ENCODE peak calls at places on chromosomes 7 and 10, in ten cellular contexts. One of them, this sample, is unnamed.

GRCh38 chr7:137354361-137354760 is 10.8 kb upstream of the PTN start:
- DNase-seq in stimulated activated CD4-positive, alpha-beta T cell treated with anti-CD3 and anti-CD28 coated beads, Interleukin-2, amount 100 ng/mL, for 48 hours: no peak
- DNase-seq in stimulated activated naive B cell treated with anti-CD40 and anti-IgM and Interleukin-4, amounts not matched to agents 10 μg/mL and 1 μg/mL and 100 μg/mL, for 72 hours: no peak
- DNase-seq in effector memory CD4-positive, alpha-beta T cell: no peak
- DNase-seq in nucleus accumbens: peak; percentile 20
- DNase-seq in COR-L47: peak; percentile 91
- DNase-seq in activated gamma-delta T cell: no peak
- DNase-seq in astrocyte of the spinal cord: peak; percentile 72
- DNase-seq in hepatic stellate cell: peak; percentile 7
- DNase-seq in M059J: peak; percentile 55
- DNase-seq in this sample: peak; percentile 98

GRCh38 chr7:154881046-154881445 is 121.9 kb downstream of the PAXIP1 start:
- DNase-seq in nucleus accumbens: no peak
- DNase-seq in stimulated activated CD4-positive, alpha-beta T cell treated with anti-CD3 and anti-CD28 coated beads, Interleukin-2, amount 100 ng/mL, for 48 hours: no peak
- DNase-seq in effector memory CD4-positive, alpha-beta T cell: no peak
- DNase-seq in astrocyte of the spinal cord: no peak
- DNase-seq in M059J: no peak
- DNase-seq in COR-L47: no peak
- DNase-seq in hepatic stellate cell: no peak
- DNase-seq in stimulated activated naive B cell treated with anti-CD40 and anti-IgM and Interleukin-4, amounts not matched to agents 10 μg/mL and 1 μg/mL and 100 μg/mL, for 72 hours: no peak
- DNase-seq in activated gamma-delta T cell: no peak
- DNase-seq in this sample: no peak

GRCh38 chr7:89029864-89030263 is 234.3 kb upstream of the TEX47 start:
- DNase-seq in activated gamma-delta T cell: no peak
- DNase-seq in M059J: peak; percentile 10
- DNase-seq in stimulated activated CD4-positive, alpha-beta T cell treated with anti-CD3 and anti-CD28 coated beads, Interleukin-2, amount 100 ng/mL, for 48 hours: no peak
- DNase-seq in stimulated activated naive B cell treated with anti-CD40 and anti-IgM and Interleukin-4, amounts not matched to agents 10 μg/mL and 1 μg/mL and 100 μg/mL, for 72 hours: no peak
- DNase-seq in effector memory CD4-positive, alpha-beta T cell: no peak
- DNase-seq in COR-L47: no peak
- DNase-seq in astrocyte of the spinal cord: peak; percentile 76
- DNase-seq in nucleus accumbens: no peak
- DNase-seq in hepatic stellate cell: no peak
- DNase-seq in this sample: no peak

GRCh38 chr7:34759477-34760125 is 101.6 kb downstream of the NPSR1 start:
- DNase-seq in M059J: peak; percentile 54
- DNase-seq in hepatic stellate cell: peak; percentile 12
- DNase-seq in stimulated activated naive B cell treated with anti-CD40 and anti-IgM and Interleukin-4, amounts not matched to agents 10 μg/mL and 1 μg/mL and 100 μg/mL, for 72 hours: no peak
- DNase-seq in astrocyte of the spinal cord: peak; percentile 57
- DNase-seq in COR-L47: peak; percentile 4
- DNase-seq in activated gamma-delta T cell: no peak
- DNase-seq in nucleus accumbens: no peak
- DNase-seq in stimulated activated CD4-positive, alpha-beta T cell treated with anti-CD3 and anti-CD28 coated beads, Interleukin-2, amount 100 ng/mL, for 48 hours: no peak
- DNase-seq in effector memory CD4-positive, alpha-beta T cell: no peak
- DNase-seq in this sample: peak; percentile 3

GRCh38 chr10:79926037-79926436 is 22.9 kb downstream of the SFTPD start:
- DNase-seq in stimulated activated naive B cell treated with anti-CD40 and anti-IgM and Interleukin-4, amounts not matched to agents 10 μg/mL and 1 μg/mL and 100 μg/mL, for 72 hours: no peak
- DNase-seq in COR-L47: no peak
- DNase-seq in effector memory CD4-positive, alpha-beta T cell: no peak
- DNase-seq in astrocyte of the spinal cord: no peak
- DNase-seq in hepatic stellate cell: no peak
- DNase-seq in M059J: no peak
- DNase-seq in stimulated activated CD4-positive, alpha-beta T cell treated with anti-CD3 and anti-CD28 coated beads, Interleukin-2, amount 100 ng/mL, for 48 hours: no peak
- DNase-seq in nucleus accumbens: no peak
- DNase-seq in activated gamma-delta T cell: no peak
- DNase-seq in this sample: no peak

GRCh38 chr10:34124522-34125035 is 690.5 kb downstream of the PARD3 start:
- DNase-seq in activated gamma-delta T cell: no peak
- DNase-seq in effector memory CD4-positive, alpha-beta T cell: no peak
- DNase-seq in COR-L47: no peak
- DNase-seq in hepatic stellate cell: no peak
- DNase-seq in stimulated activated CD4-positive, alpha-beta T cell treated with anti-CD3 and anti-CD28 coated beads, Interleukin-2, amount 100 ng/mL, for 48 hours: no peak
- DNase-seq in stimulated activated naive B cell treated with anti-CD40 and anti-IgM and Interleukin-4, amounts not matched to agents 10 μg/mL and 1 μg/mL and 100 μg/mL, for 72 hours: no peak
- DNase-seq in M059J: peak; percentile 91
- DNase-seq in nucleus accumbens: no peak
- DNase-seq in astrocyte of the spinal cord: peak; percentile 70
- DNase-seq in this sample: no peak

GRCh38 chr10:80471715-80472233 is 17.7 kb downstream of the TSPAN14 start:
- DNase-seq in stimulated activated naive B cell treated with anti-CD40 and anti-IgM and Interleukin-4, amounts not matched to agents 10 μg/mL and 1 μg/mL and 100 μg/mL, for 72 hours: peak; percentile 39
- DNase-seq in effector memory CD4-positive, alpha-beta T cell: no peak
- DNase-seq in activated gamma-delta T cell: no peak
- DNase-seq in astrocyte of the spinal cord: no peak
- DNase-seq in nucleus accumbens: no peak
- DNase-seq in M059J: peak; percentile 28
- DNase-seq in stimulated activated CD4-positive, alpha-beta T cell treated with anti-CD3 and anti-CD28 coated beads, Interleukin-2, amount 100 ng/mL, for 48 hours: no peak
- DNase-seq in hepatic stellate cell: no peak
- DNase-seq in COR-L47: no peak
- DNase-seq in this sample: no peak

GRCh38 chr10:6737758-6738463 is 157.8 kb upstream of the PRKCQ start:
- DNase-seq in M059J: peak; percentile 47
- DNase-seq in activated gamma-delta T cell: no peak
- DNase-seq in effector memory CD4-positive, alpha-beta T cell: no peak
- DNase-seq in stimulated activated naive B cell treated with anti-CD40 and anti-IgM and Interleukin-4, amounts not matched to agents 10 μg/mL and 1 μg/mL and 100 μg/mL, for 72 hours: no peak
- DNase-seq in hepatic stellate cell: no peak
- DNase-seq in stimulated activated CD4-positive, alpha-beta T cell treated with anti-CD3 and anti-CD28 coated beads, Interleukin-2, amount 100 ng/mL, for 48 hours: no peak
- DNase-seq in astrocyte of the spinal cord: peak; percentile 42
- DNase-seq in COR-L47: no peak
- DNase-seq in nucleus accumbens: no peak
- DNase-seq in this sample: no peak

GRCh38 chr7:106659369-106659962 is 1.5 kb downstream of the CCDC71L start:
- DNase-seq in hepatic stellate cell: no peak
- DNase-seq in stimulated activated CD4-positive, alpha-beta T cell treated with anti-CD3 and anti-CD28 coated beads, Interleukin-2, amount 100 ng/mL, for 48 hours: no peak
- DNase-seq in activated gamma-delta T cell: no peak
- DNase-seq in M059J: peak; percentile 70
- DNase-seq in nucleus accumbens: no peak
- DNase-seq in effector memory CD4-positive, alpha-beta T cell: no peak
- DNase-seq in astrocyte of the spinal cord: peak; percentile 14
- DNase-seq in stimulated activated naive B cell treated with anti-CD40 and anti-IgM and Interleukin-4, amounts not matched to agents 10 μg/mL and 1 μg/mL and 100 μg/mL, for 72 hours: no peak
- DNase-seq in COR-L47: no peak
- DNase-seq in this sample: no peak

GRCh38 chr10:102268333-102268999 is 23.1 kb downstream of the GBF1 start:
- DNase-seq in stimulated activated CD4-positive, alpha-beta T cell treated with anti-CD3 and anti-CD28 coated beads, Interleukin-2, amount 100 ng/mL, for 48 hours: no peak
- DNase-seq in astrocyte of the spinal cord: peak; percentile 45
- DNase-seq in effector memory CD4-positive, alpha-beta T cell: no peak
- DNase-seq in hepatic stellate cell: no peak
- DNase-seq in activated gamma-delta T cell: no peak
- DNase-seq in nucleus accumbens: no peak
- DNase-seq in M059J: no peak
- DNase-seq in COR-L47: no peak
- DNase-seq in stimulated activated naive B cell treated with anti-CD40 and anti-IgM and Interleukin-4, amounts not matched to agents 10 μg/mL and 1 μg/mL and 100 μg/mL, for 72 hours: no peak
- DNase-seq in this sample: no peak

GRCh38 chr7:159038066-159038465 is 106.6 kb downstream of the VIPR2 start:
- DNase-seq in nucleus accumbens: no peak
- DNase-seq in COR-L47: no peak
- DNase-seq in hepatic stellate cell: no peak
- DNase-seq in stimulated activated CD4-positive, alpha-beta T cell treated with anti-CD3 and anti-CD28 coated beads, Interleukin-2, amount 100 ng/mL, for 48 hours: no peak
- DNase-seq in effector memory CD4-positive, alpha-beta T cell: no peak
- DNase-seq in activated gamma-delta T cell: no peak
- DNase-seq in M059J: no peak
- DNase-seq in astrocyte of the spinal cord: no peak
- DNase-seq in stimulated activated naive B cell treated with anti-CD40 and anti-IgM and Interleukin-4, amounts not matched to agents 10 μg/mL and 1 μg/mL and 100 μg/mL, for 72 hours: no peak
- DNase-seq in this sample: no peak

GRCh38 chr10:9289811-9290210 is 1235.3 kb downstream of the GATA3 start:
- DNase-seq in stimulated activated naive B cell treated with anti-CD40 and anti-IgM and Interleukin-4, amounts not matched to agents 10 μg/mL and 1 μg/mL and 100 μg/mL, for 72 hours: no peak
- DNase-seq in hepatic stellate cell: no peak
- DNase-seq in activated gamma-delta T cell: no peak
- DNase-seq in COR-L47: no peak
- DNase-seq in stimulated activated CD4-positive, alpha-beta T cell treated with anti-CD3 and anti-CD28 coated beads, Interleukin-2, amount 100 ng/mL, for 48 hours: no peak
- DNase-seq in M059J: no peak
- DNase-seq in nucleus accumbens: no peak
- DNase-seq in effector memory CD4-positive, alpha-beta T cell: no peak
- DNase-seq in astrocyte of the spinal cord: no peak
- DNase-seq in this sample: no peak

GRCh38 chr7:146654048-146654447 is 537.4 kb downstream of the CNTNAP2 start:
- DNase-seq in nucleus accumbens: no peak
- DNase-seq in stimulated activated CD4-positive, alpha-beta T cell treated with anti-CD3 and anti-CD28 coated beads, Interleukin-2, amount 100 ng/mL, for 48 hours: no peak
- DNase-seq in effector memory CD4-positive, alpha-beta T cell: no peak
- DNase-seq in COR-L47: peak; percentile 74
- DNase-seq in M059J: no peak
- DNase-seq in astrocyte of the spinal cord: peak; percentile 73
- DNase-seq in hepatic stellate cell: no peak
- DNase-seq in activated gamma-delta T cell: no peak
- DNase-seq in stimulated activated naive B cell treated with anti-CD40 and anti-IgM and Interleukin-4, amounts not matched to agents 10 μg/mL and 1 μg/mL and 100 μg/mL, for 72 hours: no peak
- DNase-seq in this sample: peak; percentile 26

GRCh38 chr10:44384601-44385422 is at the start of gene CXCL12:
- DNase-seq in stimulated activated naive B cell treated with anti-CD40 and anti-IgM and Interleukin-4, amounts not matched to agents 10 μg/mL and 1 μg/mL and 100 μg/mL, for 72 hours: no peak
- DNase-seq in COR-L47: no peak
- DNase-seq in M059J: no peak
- DNase-seq in astrocyte of the spinal cord: peak; percentile 18
- DNase-seq in nucleus accumbens: no peak
- DNase-seq in effector memory CD4-positive, alpha-beta T cell: no peak
- DNase-seq in hepatic stellate cell: peak; percentile 73
- DNase-seq in activated gamma-delta T cell: no peak
- DNase-seq in stimulated activated CD4-positive, alpha-beta T cell treated with anti-CD3 and anti-CD28 coated beads, Interleukin-2, amount 100 ng/mL, for 48 hours: no peak
- DNase-seq in this sample: no peak

GRCh38 chr7:146701166-146701565 is 584.6 kb downstream of the CNTNAP2 start:
- DNase-seq in hepatic stellate cell: no peak
- DNase-seq in astrocyte of the spinal cord: peak; percentile 2
- DNase-seq in stimulated activated naive B cell treated with anti-CD40 and anti-IgM and Interleukin-4, amounts not matched to agents 10 μg/mL and 1 μg/mL and 100 μg/mL, for 72 hours: no peak
- DNase-seq in effector memory CD4-positive, alpha-beta T cell: no peak
- DNase-seq in activated gamma-delta T cell: no peak
- DNase-seq in stimulated activated CD4-positive, alpha-beta T cell treated with anti-CD3 and anti-CD28 coated beads, Interleukin-2, amount 100 ng/mL, for 48 hours: no peak
- DNase-seq in COR-L47: peak; percentile 47
- DNase-seq in M059J: no peak
- DNase-seq in nucleus accumbens: no peak
- DNase-seq in this sample: peak; percentile 81

GRCh38 chr10:111186385-111186784 is 109.6 kb downstream of the ADRA2A start:
- DNase-seq in nucleus accumbens: no peak
- DNase-seq in M059J: no peak
- DNase-seq in activated gamma-delta T cell: no peak
- DNase-seq in effector memory CD4-positive, alpha-beta T cell: no peak
- DNase-seq in hepatic stellate cell: no peak
- DNase-seq in COR-L47: no peak
- DNase-seq in stimulated activated CD4-positive, alpha-beta T cell treated with anti-CD3 and anti-CD28 coated beads, Interleukin-2, amount 100 ng/mL, for 48 hours: no peak
- DNase-seq in stimulated activated naive B cell treated with anti-CD40 and anti-IgM and Interleukin-4, amounts not matched to agents 10 μg/mL and 1 μg/mL and 100 μg/mL, for 72 hours: no peak
- DNase-seq in astrocyte of the spinal cord: no peak
- DNase-seq in this sample: no peak

GRCh38 chr7:76054129-76055120 is 6.5 kb downstream of the MDH2 start:
- DNase-seq in activated gamma-delta T cell: no peak
- DNase-seq in astrocyte of the spinal cord: peak; percentile 19
- DNase-seq in effector memory CD4-positive, alpha-beta T cell: no peak
- DNase-seq in stimulated activated naive B cell treated with anti-CD40 and anti-IgM and Interleukin-4, amounts not matched to agents 10 μg/mL and 1 μg/mL and 100 μg/mL, for 72 hours: no peak
- DNase-seq in nucleus accumbens: no peak
- DNase-seq in hepatic stellate cell: peak; percentile 37
- DNase-seq in stimulated activated CD4-positive, alpha-beta T cell treated with anti-CD3 and anti-CD28 coated beads, Interleukin-2, amount 100 ng/mL, for 48 hours: no peak
- DNase-seq in COR-L47: peak; percentile 82
- DNase-seq in M059J: peak; percentile 83
- DNase-seq in this sample: no peak

GRCh38 chr10:50291261-50291850 is 40.0 kb upstream of the ASAH2 start:
- DNase-seq in M059J: peak; percentile 22
- DNase-seq in stimulated activated naive B cell treated with anti-CD40 and anti-IgM and Interleukin-4, amounts not matched to agents 10 μg/mL and 1 μg/mL and 100 μg/mL, for 72 hours: no peak
- DNase-seq in hepatic stellate cell: no peak
- DNase-seq in stimulated activated CD4-positive, alpha-beta T cell treated with anti-CD3 and anti-CD28 coated beads, Interleukin-2, amount 100 ng/mL, for 48 hours: no peak
- DNase-seq in activated gamma-delta T cell: no peak
- DNase-seq in COR-L47: no peak
- DNase-seq in astrocyte of the spinal cord: peak; percentile 43
- DNase-seq in effector memory CD4-positive, alpha-beta T cell: no peak
- DNase-seq in nucleus accumbens: no peak
- DNase-seq in this sample: no peak

GRCh38 chr10:101321073-101321472 is 32.9 kb upstream of the BTRC start:
- DNase-seq in hepatic stellate cell: no peak
- DNase-seq in nucleus accumbens: no peak
- DNase-seq in COR-L47: no peak
- DNase-seq in stimulated activated CD4-positive, alpha-beta T cell treated with anti-CD3 and anti-CD28 coated beads, Interleukin-2, amount 100 ng/mL, for 48 hours: no peak
- DNase-seq in astrocyte of the spinal cord: no peak
- DNase-seq in activated gamma-delta T cell: no peak
- DNase-seq in stimulated activated naive B cell treated with anti-CD40 and anti-IgM and Interleukin-4, amounts not matched to agents 10 μg/mL and 1 μg/mL and 100 μg/mL, for 72 hours: no peak
- DNase-seq in M059J: no peak
- DNase-seq in effector memory CD4-positive, alpha-beta T cell: no peak
- DNase-seq in this sample: no peak

GRCh38 chr7:130912910-130913720 is 179.1 kb upstream of the KLF14 start:
- DNase-seq in stimulated activated naive B cell treated with anti-CD40 and anti-IgM and Interleukin-4, amounts not matched to agents 10 μg/mL and 1 μg/mL and 100 μg/mL, for 72 hours: peak; percentile 83
- DNase-seq in stimulated activated CD4-positive, alpha-beta T cell treated with anti-CD3 and anti-CD28 coated beads, Interleukin-2, amount 100 ng/mL, for 48 hours: peak; percentile 70
- DNase-seq in COR-L47: no peak
- DNase-seq in activated gamma-delta T cell: peak; percentile 60
- DNase-seq in hepatic stellate cell: peak; percentile 66
- DNase-seq in effector memory CD4-positive, alpha-beta T cell: peak; percentile 89
- DNase-seq in M059J: peak; percentile 99
- DNase-seq in astrocyte of the spinal cord: peak; percentile 99
- DNase-seq in nucleus accumbens: no peak
- DNase-seq in this sample: no peak

GRCh38 chr10:78981257-78981969 is 87.4 kb upstream of the ZMIZ1 start:
- DNase-seq in astrocyte of the spinal cord: no peak
- DNase-seq in COR-L47: no peak
- DNase-seq in nucleus accumbens: no peak
- DNase-seq in activated gamma-delta T cell: no peak
- DNase-seq in effector memory CD4-positive, alpha-beta T cell: no peak
- DNase-seq in hepatic stellate cell: no peak
- DNase-seq in M059J: no peak
- DNase-seq in stimulated activated CD4-positive, alpha-beta T cell treated with anti-CD3 and anti-CD28 coated beads, Interleukin-2, amount 100 ng/mL, for 48 hours: no peak
- DNase-seq in stimulated activated naive B cell treated with anti-CD40 and anti-IgM and Interleukin-4, amounts not matched to agents 10 μg/mL and 1 μg/mL and 100 μg/mL, for 72 hours: peak; percentile 50
- DNase-seq in this sample: no peak

GRCh38 chr10:60932756-60933155 is 11.2 kb downstream of the RHOBTB1 start:
- DNase-seq in effector memory CD4-positive, alpha-beta T cell: no peak
- DNase-seq in astrocyte of the spinal cord: no peak
- DNase-seq in nucleus accumbens: no peak
- DNase-seq in stimulated activated naive B cell treated with anti-CD40 and anti-IgM and Interleukin-4, amounts not matched to agents 10 μg/mL and 1 μg/mL and 100 μg/mL, for 72 hours: no peak
- DNase-seq in M059J: no peak
- DNase-seq in activated gamma-delta T cell: no peak
- DNase-seq in COR-L47: no peak
- DNase-seq in stimulated activated CD4-positive, alpha-beta T cell treated with anti-CD3 and anti-CD28 coated beads, Interleukin-2, amount 100 ng/mL, for 48 hours: no peak
- DNase-seq in hepatic stellate cell: no peak
- DNase-seq in this sample: no peak

GRCh38 chr10:112752268-112752667 is 197.8 kb upstream of the TCF7L2 start:
- DNase-seq in COR-L47: no peak
- DNase-seq in M059J: no peak
- DNase-seq in hepatic stellate cell: no peak
- DNase-seq in effector memory CD4-positive, alpha-beta T cell: no peak
- DNase-seq in stimulated activated CD4-positive, alpha-beta T cell treated with anti-CD3 and anti-CD28 coated beads, Interleukin-2, amount 100 ng/mL, for 48 hours: no peak
- DNase-seq in astrocyte of the spinal cord: no peak
- DNase-seq in stimulated activated naive B cell treated with anti-CD40 and anti-IgM and Interleukin-4, amounts not matched to agents 10 μg/mL and 1 μg/mL and 100 μg/mL, for 72 hours: no peak
- DNase-seq in nucleus accumbens: no peak
- DNase-seq in activated gamma-delta T cell: no peak
- DNase-seq in this sample: no peak

GRCh38 chr7:157279679-157279972 is 57.2 kb upstream of the DNAJB6 start:
- DNase-seq in hepatic stellate cell: no peak
- DNase-seq in stimulated activated naive B cell treated with anti-CD40 and anti-IgM and Interleukin-4, amounts not matched to agents 10 μg/mL and 1 μg/mL and 100 μg/mL, for 72 hours: no peak
- DNase-seq in astrocyte of the spinal cord: no peak
- DNase-seq in effector memory CD4-positive, alpha-beta T cell: no peak
- DNase-seq in activated gamma-delta T cell: no peak
- DNase-seq in nucleus accumbens: no peak
- DNase-seq in M059J: no peak
- DNase-seq in stimulated activated CD4-positive, alpha-beta T cell treated with anti-CD3 and anti-CD28 coated beads, Interleukin-2, amount 100 ng/mL, for 48 hours: no peak
- DNase-seq in COR-L47: no peak
- DNase-seq in this sample: no peak

GRCh38 chr10:3364768-3365480 is 192.3 kb upstream of the PITRM1 start:
- DNase-seq in activated gamma-delta T cell: no peak
- DNase-seq in hepatic stellate cell: no peak
- DNase-seq in COR-L47: no peak
- DNase-seq in M059J: no peak
- DNase-seq in stimulated activated naive B cell treated with anti-CD40 and anti-IgM and Interleukin-4, amounts not matched to agents 10 μg/mL and 1 μg/mL and 100 μg/mL, for 72 hours: no peak
- DNase-seq in nucleus accumbens: no peak
- DNase-seq in stimulated activated CD4-positive, alpha-beta T cell treated with anti-CD3 and anti-CD28 coated beads, Interleukin-2, amount 100 ng/mL, for 48 hours: no peak
- DNase-seq in effector memory CD4-positive, alpha-beta T cell: no peak
- DNase-seq in astrocyte of the spinal cord: no peak
- DNase-seq in this sample: no peak

GRCh38 chr7:4607321-4607729 is 74.8 kb upstream of the FOXK1 start:
- DNase-seq in stimulated activated naive B cell treated with anti-CD40 and anti-IgM and Interleukin-4, amounts not matched to agents 10 μg/mL and 1 μg/mL and 100 μg/mL, for 72 hours: no peak
- DNase-seq in effector memory CD4-positive, alpha-beta T cell: no peak
- DNase-seq in astrocyte of the spinal cord: no peak
- DNase-seq in activated gamma-delta T cell: no peak
- DNase-seq in COR-L47: no peak
- DNase-seq in stimulated activated CD4-positive, alpha-beta T cell treated with anti-CD3 and anti-CD28 coated beads, Interleukin-2, amount 100 ng/mL, for 48 hours: no peak
- DNase-seq in M059J: no peak
- DNase-seq in hepatic stellate cell: no peak
- DNase-seq in nucleus accumbens: no peak
- DNase-seq in this sample: no peak